ENCODE peak calls at places on chromosomes 3 and 15, in ten cellular contexts. Z is NCI-H82; R is cerebellar cortex; I is SK-MEL-5; N is stimulated activated CD8-positive, alpha-beta memory T cell treated with anti-CD3 and anti-CD28 coated beads, Interleukin-2, amount 100 ng/mL, for 1 hour; J is esophagus squamous epithelium; K is memory B cell; U is H4; L is mucosa of descending colon; P is Calu3. V is an unnamed sample.

GRCh38 chr15:48096813-48097212 is 24.0 kb upstream of the SLC24A5 start:
- DNase-seq in K (no peak), P (no peak), R (no peak), Z (no peak), U (peak; percentile 39), L (no peak), N (no peak), J (no peak), I (peak; percentile 94), V (no peak)

GRCh38 chr3:134312873-134313838 is 61.1 kb downstream of the AMOTL2 start:
- DNase-seq in L (peak; percentile 54), U (peak; percentile 2), P (peak; percentile 91), N (no peak), I (no peak), Z (no peak), R (no peak), J (no peak), K (no peak), V (no peak)

GRCh38 chr15:60184579-60184978 is 180.5 kb downstream of the FOXB1 start:
- DNase-seq in I (no peak), Z (no peak), P (peak; percentile 50), L (no peak), U (no peak), N (no peak), K (no peak), R (no peak), J (no peak), V (no peak)

GRCh38 chr3:137066092-137066491 is 108.3 kb downstream of the IL20RB start:
- DNase-seq in I (no peak), P (no peak), U (no peak), J (no peak), Z (no peak), K (no peak), R (no peak), L (no peak), N (no peak), V (no peak)

GRCh38 chr15:70875001-70875782 is 17.0 kb downstream of the THAP10 start:
- DNase-seq in I (peak; percentile 64), N (no peak), Z (no peak), J (no peak), R (peak; percentile 48), P (no peak), L (no peak), U (no peak), K (no peak), V (no peak)

GRCh38 chr15:33871911-33872760 is 96.2 kb upstream of the CHRM5 start:
- DNase-seq in N (no peak), P (no peak), U (no peak), L (no peak), I (peak; percentile 90), J (no peak), R (no peak), Z (peak; percentile 18), K (no peak), V (no peak)

GRCh38 chr15:64842099-64842940 is 605 bp downstream of the PLEKHO2 start:
- DNase-seq in L (peak; percentile 35), Z (peak; percentile 56), K (no peak), N (no peak), P (no peak), R (peak; percentile 22), J (no peak), I (no peak), U (no peak), V (no peak)

GRCh38 chr15:70121656-70122297 is 24.1 kb upstream of the TLE3 start:
- DNase-seq in R (no peak), P (no peak), J (no peak), N (no peak), I (no peak), L (peak; percentile 40), U (peak; percentile 49), K (no peak), Z (peak; percentile 59), V (no peak)

GRCh38 chr3:114640126-114640525 is 346.3 kb downstream of the TIGIT start:
- DNase-seq in Z (no peak), P (no peak), K (no peak), J (no peak), R (no peak), I (no peak), L (no peak), N (no peak), U (no peak), V (no peak)

GRCh38 chr3:19769694-19770093 is 164.3 kb downstream of the EFHB start:
- DNase-seq in I (no peak), U (no peak), L (no peak), K (no peak), Z (no peak), J (no peak), R (no peak), P (no peak), N (no peak), V (no peak)

V was measured in C1 segment of cervical spinal cord.